ENCODE peak calls at places on chromosome 17, in five cellular contexts. C is EL, Z is HFFc6, L is psoas muscle, W is AG04450. D is an unnamed sample.

GRCh38 chr17:51336112-51336822 is 75.9 kb downstream of the UTP18 start:
- DNase-seq in C (no peak), Z (no peak), L (no peak), W (no peak), D (no peak)

GRCh38 chr17:59963738-59964454 is 644 bp downstream of the RNFT1 start:
- DNase-seq in C (peak), Z (peak), L (peak), W (peak), D (peak)

GRCh38 chr17:40266882-40267281 is 20.8 kb upstream of the CDC6 start:
- DNase-seq in C (no peak), Z (no peak), L (no peak), W (no peak), D (no peak)

GRCh38 chr17:32564325-32564724 is 77.5 kb downstream of the CDK5R1 start:
- DNase-seq in C (no peak), Z (no peak), L (no peak), W (no peak), D (no peak)

GRCh38 chr17:77441130-77441920 is 300.6 kb downstream of the SEC14L1 start:
- DNase-seq in C (no peak), Z (no peak), L (no peak), W (no peak), D (peak)

GRCh38 chr17:80844418-80844990 is 147.1 kb upstream of the CHMP6 start:
- DNase-seq in C (no peak), Z (no peak), L (peak), W (no peak), D (no peak)

GRCh38 chr17:31067699-31068184 is 27.0 kb upstream of the NF1 start:
- DNase-seq in C (peak), Z (peak), L (no peak), W (peak), D (no peak)

GRCh38 chr17:45238155-45238774 is 16.6 kb downstream of the FMNL1 start:
- DNase-seq in C (no peak), Z (no peak), L (no peak), W (no peak), D (no peak)

GRCh38 chr17:38322156-38322779 is 21.5 kb downstream of the GPR179 start:
- DNase-seq in C (peak), Z (no peak), L (peak), W (no peak), D (peak)

GRCh38 chr17:29698837-29699236 is 76.1 kb upstream of the CORO6 start:
- DNase-seq in C (no peak), Z (no peak), L (no peak), W (no peak), D (no peak)

D was measured in activated gamma-delta T cell treated with anti-CD3 and anti-CD28 coated beads, Interleukin-2, amount 50 U/mL, for 16 hours.